ENCODE peak calls at places on chromosomes 12 and 14, in seven cellular contexts. One of them, this sample, is unnamed.

GRCh38 chr12:110223777-110224378 is 57.2 kb upstream of the ATP2A2 start:
- ATAC-seq in lung: no peak
- ATAC-seq in upper lobe of right lung: no peak
- ATAC-seq in effector memory CD8-positive, alpha-beta T cell: no peak
- ATAC-seq in A549: peak; percentile 94
- ATAC-seq in left cardiac atrium: peak; percentile 10
- ATAC-seq in gastrocnemius medialis: no peak
- ATAC-seq in this sample: peak; percentile 96

GRCh38 chr12:114381177-114381576 is 24.8 kb downstream of the TBX5 start:
- ATAC-seq in left cardiac atrium: peak; percentile 85
- ATAC-seq in effector memory CD8-positive, alpha-beta T cell: no peak
- ATAC-seq in lung: no peak
- ATAC-seq in upper lobe of right lung: no peak
- ATAC-seq in A549: no peak
- ATAC-seq in gastrocnemius medialis: no peak
- ATAC-seq in this sample: no peak

GRCh38 chr12:66456622-66457021 is 154.3 kb downstream of the HELB start:
- ATAC-seq in left cardiac atrium: no peak
- ATAC-seq in effector memory CD8-positive, alpha-beta T cell: no peak
- ATAC-seq in gastrocnemius medialis: no peak
- ATAC-seq in A549: no peak
- ATAC-seq in lung: no peak
- ATAC-seq in upper lobe of right lung: no peak
- ATAC-seq in this sample: no peak

GRCh38 chr12:126784328-126784921 is 1482.5 kb upstream of the TMEM132C start:
- ATAC-seq in effector memory CD8-positive, alpha-beta T cell: peak; percentile 61
- ATAC-seq in gastrocnemius medialis: no peak
- ATAC-seq in upper lobe of right lung: peak; percentile 56
- ATAC-seq in A549: no peak
- ATAC-seq in left cardiac atrium: peak; percentile 38
- ATAC-seq in lung: no peak
- ATAC-seq in this sample: no peak

GRCh38 chr12:69348162-69348938 is at the start of gene LYZ:
- ATAC-seq in lung: peak; percentile 75
- ATAC-seq in effector memory CD8-positive, alpha-beta T cell: no peak
- ATAC-seq in upper lobe of right lung: peak; percentile 96
- ATAC-seq in left cardiac atrium: no peak
- ATAC-seq in gastrocnemius medialis: no peak
- ATAC-seq in A549: no peak
- ATAC-seq in this sample: peak; percentile 22

GRCh38 chr14:39912192-39913100 is 480.2 kb upstream of the FBXO33 start:
- ATAC-seq in left cardiac atrium: no peak
- ATAC-seq in effector memory CD8-positive, alpha-beta T cell: no peak
- ATAC-seq in upper lobe of right lung: no peak
- ATAC-seq in lung: no peak
- ATAC-seq in gastrocnemius medialis: no peak
- ATAC-seq in A549: no peak
- ATAC-seq in this sample: no peak

GRCh38 chr12:121505513-121505912 is 75.3 kb downstream of the KDM2B start:
- ATAC-seq in effector memory CD8-positive, alpha-beta T cell: no peak
- ATAC-seq in lung: no peak
- ATAC-seq in upper lobe of right lung: no peak
- ATAC-seq in gastrocnemius medialis: no peak
- ATAC-seq in left cardiac atrium: no peak
- ATAC-seq in A549: no peak
- ATAC-seq in this sample: no peak

GRCh38 chr12:78636253-78636855 is 228.2 kb upstream of the SYT1 start:
- ATAC-seq in gastrocnemius medialis: no peak
- ATAC-seq in upper lobe of right lung: peak; percentile 45
- ATAC-seq in left cardiac atrium: peak; percentile 41
- ATAC-seq in effector memory CD8-positive, alpha-beta T cell: no peak
- ATAC-seq in A549: no peak
- ATAC-seq in lung: peak; percentile 63
- ATAC-seq in this sample: no peak

GRCh38 chr14:67436006-67436866 is 24.3 kb upstream of the PLEK2 start:
- ATAC-seq in lung: no peak
- ATAC-seq in upper lobe of right lung: peak; percentile 11
- ATAC-seq in left cardiac atrium: peak; percentile 61
- ATAC-seq in gastrocnemius medialis: peak; percentile 90
- ATAC-seq in effector memory CD8-positive, alpha-beta T cell: no peak
- ATAC-seq in A549: peak; percentile 45
- ATAC-seq in this sample: no peak

GRCh38 chr14:69043598-69044267 is 64.6 kb upstream of the ACTN1 start:
- ATAC-seq in effector memory CD8-positive, alpha-beta T cell: no peak
- ATAC-seq in A549: no peak
- ATAC-seq in left cardiac atrium: peak; percentile 42
- ATAC-seq in lung: no peak
- ATAC-seq in gastrocnemius medialis: no peak
- ATAC-seq in upper lobe of right lung: peak; percentile 52
- ATAC-seq in this sample: peak; percentile 35

GRCh38 chr14:85416771-85417170 is 113.2 kb upstream of the FLRT2 start:
- ATAC-seq in gastrocnemius medialis: no peak
- ATAC-seq in lung: no peak
- ATAC-seq in left cardiac atrium: no peak
- ATAC-seq in effector memory CD8-positive, alpha-beta T cell: no peak
- ATAC-seq in upper lobe of right lung: peak; percentile 66
- ATAC-seq in A549: peak; percentile 55
- ATAC-seq in this sample: peak; percentile 80

GRCh38 chr12:89040146-89040964 is 311.9 kb downstream of the DUSP6 start:
- ATAC-seq in upper lobe of right lung: peak; percentile 40
- ATAC-seq in A549: no peak
- ATAC-seq in left cardiac atrium: no peak
- ATAC-seq in lung: no peak
- ATAC-seq in effector memory CD8-positive, alpha-beta T cell: peak; percentile 97
- ATAC-seq in gastrocnemius medialis: no peak
- ATAC-seq in this sample: peak; percentile 35

GRCh38 chr14:66403183-66403582 is 83.0 kb upstream of the CCDC196 start:
- ATAC-seq in gastrocnemius medialis: peak; percentile 51
- ATAC-seq in A549: peak; percentile 86
- ATAC-seq in lung: no peak
- ATAC-seq in left cardiac atrium: no peak
- ATAC-seq in upper lobe of right lung: peak; percentile 29
- ATAC-seq in effector memory CD8-positive, alpha-beta T cell: no peak
- ATAC-seq in this sample: peak; percentile 60

GRCh38 chr14:95829321-95829720 is 47.3 kb upstream of the TUNAR start:
- ATAC-seq in upper lobe of right lung: no peak
- ATAC-seq in gastrocnemius medialis: no peak
- ATAC-seq in lung: no peak
- ATAC-seq in effector memory CD8-positive, alpha-beta T cell: no peak
- ATAC-seq in left cardiac atrium: no peak
- ATAC-seq in A549: no peak
- ATAC-seq in this sample: no peak

GRCh38 chr14:74240794-74241610 is 1.8 kb downstream of the VSX2 start:
- ATAC-seq in A549: no peak
- ATAC-seq in effector memory CD8-positive, alpha-beta T cell: peak; percentile 29
- ATAC-seq in lung: no peak
- ATAC-seq in upper lobe of right lung: peak; percentile 12
- ATAC-seq in left cardiac atrium: peak; percentile 36
- ATAC-seq in gastrocnemius medialis: no peak
- ATAC-seq in this sample: peak; percentile 17

GRCh38 chr14:81400202-81400678 is at the start of gene STON2:
- ATAC-seq in left cardiac atrium: peak; percentile 47
- ATAC-seq in upper lobe of right lung: peak; percentile 36
- ATAC-seq in effector memory CD8-positive, alpha-beta T cell: no peak
- ATAC-seq in gastrocnemius medialis: peak; percentile 57
- ATAC-seq in lung: no peak
- ATAC-seq in A549: peak; percentile 42
- ATAC-seq in this sample: peak; percentile 76

GRCh38 chr12:114735011-114735410 is 51.0 kb upstream of the TBX3 start:
- ATAC-seq in effector memory CD8-positive, alpha-beta T cell: no peak
- ATAC-seq in upper lobe of right lung: no peak
- ATAC-seq in gastrocnemius medialis: no peak
- ATAC-seq in left cardiac atrium: no peak
- ATAC-seq in A549: no peak
- ATAC-seq in lung: no peak
- ATAC-seq in this sample: no peak

GRCh38 chr12:52543985-52544888 is 8.7 kb downstream of the KRT71 start:
- ATAC-seq in left cardiac atrium: peak; percentile 88
- ATAC-seq in effector memory CD8-positive, alpha-beta T cell: no peak
- ATAC-seq in gastrocnemius medialis: no peak
- ATAC-seq in lung: no peak
- ATAC-seq in upper lobe of right lung: no peak
- ATAC-seq in A549: no peak
- ATAC-seq in this sample: peak; percentile 58

GRCh38 chr12:106022568-106023012 is 116.2 kb downstream of the NUAK1 start:
- ATAC-seq in upper lobe of right lung: no peak
- ATAC-seq in A549: peak; percentile 67
- ATAC-seq in lung: no peak
- ATAC-seq in left cardiac atrium: no peak
- ATAC-seq in gastrocnemius medialis: no peak
- ATAC-seq in effector memory CD8-positive, alpha-beta T cell: no peak
- ATAC-seq in this sample: no peak

GRCh38 chr14:76011959-76012802 is 26.6 kb downstream of the IFT43 start:
- ATAC-seq in A549: no peak
- ATAC-seq in left cardiac atrium: peak; percentile 90
- ATAC-seq in upper lobe of right lung: peak; percentile 80
- ATAC-seq in gastrocnemius medialis: peak; percentile 64
- ATAC-seq in lung: no peak
- ATAC-seq in effector memory CD8-positive, alpha-beta T cell: no peak
- ATAC-seq in this sample: no peak

GRCh38 chr12:64265839-64266238 is 43.7 kb upstream of the KICS2 start:
- ATAC-seq in effector memory CD8-positive, alpha-beta T cell: no peak
- ATAC-seq in A549: no peak
- ATAC-seq in left cardiac atrium: no peak
- ATAC-seq in upper lobe of right lung: no peak
- ATAC-seq in lung: no peak
- ATAC-seq in gastrocnemius medialis: no peak
- ATAC-seq in this sample: no peak

GRCh38 chr12:26623136-26623535 is 209.9 kb downstream of the ITPR2 start:
- ATAC-seq in gastrocnemius medialis: no peak
- ATAC-seq in upper lobe of right lung: no peak
- ATAC-seq in left cardiac atrium: no peak
- ATAC-seq in effector memory CD8-positive, alpha-beta T cell: no peak
- ATAC-seq in A549: no peak
- ATAC-seq in lung: no peak
- ATAC-seq in this sample: no peak

GRCh38 chr14:104184911-104185499 is 46.6 kb downstream of the KIF26A start:
- ATAC-seq in left cardiac atrium: peak; percentile 23
- ATAC-seq in effector memory CD8-positive, alpha-beta T cell: no peak
- ATAC-seq in A549: no peak
- ATAC-seq in upper lobe of right lung: peak; percentile 35
- ATAC-seq in gastrocnemius medialis: no peak
- ATAC-seq in lung: no peak
- ATAC-seq in this sample: no peak

GRCh38 chr12:2140858-2141519 is 88.2 kb downstream of the CACNA1C start:
- ATAC-seq in left cardiac atrium: peak; percentile 24
- ATAC-seq in upper lobe of right lung: no peak
- ATAC-seq in gastrocnemius medialis: no peak
- ATAC-seq in effector memory CD8-positive, alpha-beta T cell: no peak
- ATAC-seq in A549: no peak
- ATAC-seq in lung: no peak
- ATAC-seq in this sample: no peak

GRCh38 chr14:93220509-93220908 is 13.5 kb downstream of the UBR7 start:
- ATAC-seq in A549: no peak
- ATAC-seq in left cardiac atrium: no peak
- ATAC-seq in lung: no peak
- ATAC-seq in effector memory CD8-positive, alpha-beta T cell: no peak
- ATAC-seq in upper lobe of right lung: no peak
- ATAC-seq in gastrocnemius medialis: no peak
- ATAC-seq in this sample: no peak

GRCh38 chr14:27623782-27624181 is 1025.9 kb upstream of the NOVA1 start:
- ATAC-seq in effector memory CD8-positive, alpha-beta T cell: no peak
- ATAC-seq in A549: no peak
- ATAC-seq in upper lobe of right lung: no peak
- ATAC-seq in left cardiac atrium: no peak
- ATAC-seq in gastrocnemius medialis: no peak
- ATAC-seq in lung: no peak
- ATAC-seq in this sample: no peak

GRCh38 chr12:11829764-11830194 is 180.3 kb downstream of the ETV6 start:
- ATAC-seq in left cardiac atrium: peak; percentile 49
- ATAC-seq in A549: no peak
- ATAC-seq in effector memory CD8-positive, alpha-beta T cell: no peak
- ATAC-seq in gastrocnemius medialis: no peak
- ATAC-seq in upper lobe of right lung: peak; percentile 11
- ATAC-seq in lung: no peak
- ATAC-seq in this sample: no peak